ENCODE peak calls at places on chromosome 7, in eight cellular contexts. K is NCI-H524 treated with DMSO at 0.1 percent for 48 hours, A is GM04504, F is left lobe of liver, T is AG20443, E is T-helper 1 cell, Y is NCI-H1092 treated with DMSO at 0.1 percent for 48 hours, L is colonic mucosa. S is an unnamed sample.

GRCh38 chr7:76356823-76357222 is 2.0 kb downstream of the YWHAG start:
- DNase-seq in K (no peak), A (no peak), F (no peak), T (no peak), E (no peak), Y (peak), L (no peak), S (peak)

GRCh38 chr7:22842383-22842903 is 19.8 kb upstream of the TOMM7 start:
- DNase-seq in K (no peak), A (no peak), F (no peak), T (no peak), E (no peak), Y (no peak), L (no peak), S (no peak)

GRCh38 chr7:94655884-94656657 is at the start of gene SGCE:
- DNase-seq in K (peak), A (peak), F (peak), T (peak), E (peak), Y (peak), L (peak), S (peak)

GRCh38 chr7:142957723-142958122 is 4.4 kb downstream of the KEL start:
- DNase-seq in K (no peak), A (no peak), F (no peak), T (no peak), E (no peak), Y (no peak), L (no peak), S (no peak)

GRCh38 chr7:101677421-101678137 is 48.5 kb upstream of the MYL10 start:
- DNase-seq in K (no peak), A (no peak), F (no peak), T (no peak), E (no peak), Y (no peak), L (no peak), S (peak)

GRCh38 chr7:128304212-128304611 is 39.5 kb downstream of the RBM28 start:
- DNase-seq in K (no peak), A (no peak), F (no peak), T (no peak), E (no peak), Y (no peak), L (no peak), S (no peak)

GRCh38 chr7:41010418-41010817 is 692.5 kb downstream of the INHBA start:
- DNase-seq in K (no peak), A (peak), F (no peak), T (peak), E (no peak), Y (no peak), L (no peak), S (peak)

GRCh38 chr7:2632717-2633537 is 1.1 kb downstream of the TTYH3 start:
- DNase-seq in K (no peak), A (no peak), F (peak), T (peak), E (peak), Y (peak), L (peak), S (peak)

GRCh38 chr7:41870505-41871138 is 167.7 kb upstream of the INHBA start:
- DNase-seq in K (no peak), A (no peak), F (no peak), T (no peak), E (no peak), Y (no peak), L (no peak), S (peak)

GRCh38 chr7:111735661-111736323 is 173.5 kb upstream of the IMMP2L start:
- DNase-seq in K (no peak), A (peak), F (peak), T (peak), E (peak), Y (peak), L (peak), S (peak)

GRCh38 chr7:31020652-31021051 is 31.5 kb upstream of the ADCYAP1R1 start:
- DNase-seq in K (no peak), A (no peak), F (no peak), T (no peak), E (no peak), Y (no peak), L (no peak), S (no peak)

GRCh38 chr7:158950914-158951635 is 94.7 kb downstream of the DYNC2I1 start:
- DNase-seq in K (no peak), A (no peak), F (no peak), T (no peak), E (no peak), Y (no peak), L (no peak), S (peak)

GRCh38 chr7:150444141-150444540 is 6.3 kb upstream of the GIMAP8 start:
- DNase-seq in K (no peak), A (no peak), F (no peak), T (no peak), E (no peak), Y (no peak), L (no peak), S (no peak)